ENCODE peak calls at places on chromosomes 13 and 19, in ten cellular contexts. C, Z, K, J, V, L, R, H, G and S are unnamed samples.

GRCh38 chr13:73341748-73342147 is 282.9 kb downstream of the KLF5 start:
- DNase-seq in K (no peak), C (no peak), Z (peak; percentile 47), J (no peak), L (no peak), G (peak; percentile 68), R (no peak), V (no peak), H (no peak), S (no peak)

GRCh38 chr19:18432275-18433038 is 5.5 kb downstream of the ISYNA1 start:
- DNase-seq in R (no peak), V (no peak), L (no peak), G (no peak), C (no peak), K (no peak), J (no peak), H (no peak), Z (no peak), S (no peak)

GRCh38 chr13:28353679-28354078 is 141.2 kb downstream of the FLT1 start:
- DNase-seq in Z (no peak), R (no peak), K (no peak), V (no peak), L (no peak), C (no peak), J (no peak), H (no peak), G (no peak), S (no peak)

GRCh38 chr19:33090179-33090578 is 9.2 kb downstream of the GPATCH1 start:
- DNase-seq in V (no peak), L (no peak), R (no peak), J (no peak), Z (no peak), C (no peak), G (no peak), H (no peak), K (no peak), S (no peak)

GRCh38 chr19:30144242-30144758 is 202.3 kb downstream of the URI1 start:
- DNase-seq in J (no peak), H (no peak), C (no peak), V (no peak), G (no peak), Z (no peak), K (no peak), R (peak; percentile 72), L (no peak), S (no peak)

GRCh38 chr19:10432736-10433130 is 12.4 kb downstream of the PDE4A start:
- DNase-seq in J (no peak), G (no peak), K (no peak), H (no peak), Z (no peak), L (no peak), R (no peak), V (no peak), C (no peak), S (no peak)

GRCh38 chr13:26465954-26466353 is 91.5 kb upstream of the WASF3 start:
- DNase-seq in C (no peak), J (no peak), V (no peak), Z (no peak), G (no peak), R (no peak), H (no peak), K (no peak), L (no peak), S (no peak)

GRCh38 chr19:48413879-48414623 is 20.6 kb downstream of the GRIN2D start:
- DNase-seq in J (peak; percentile 5), Z (no peak), G (no peak), K (no peak), L (no peak), H (no peak), V (no peak), C (no peak), R (no peak), S (no peak)

GRCh38 chr13:43546260-43546659 is 240.5 kb downstream of the ENOX1 start:
- DNase-seq in K (no peak), C (no peak), J (no peak), H (peak; percentile 49), R (no peak), V (no peak), Z (no peak), G (peak; percentile 46), L (no peak), S (no peak)

GRCh38 chr19:47609885-47610545 is 1.1 kb downstream of the BICRA start:
- DNase-seq in R (no peak), Z (peak; percentile 38), J (peak; percentile 41), G (peak; percentile 50), L (peak; percentile 35), H (peak; percentile 57), C (peak; percentile 36), V (peak; percentile 18), K (no peak), S (peak; percentile 29)

GRCh38 chr19:46603195-46603637 is 2.1 kb downstream of the CALM3 start:
- DNase-seq in K (no peak), J (peak; percentile 23), V (no peak), L (no peak), Z (no peak), G (no peak), C (no peak), R (no peak), H (no peak), S (no peak)